ENCODE peak calls at places on chromosome 12, in four cellular contexts. One of them, this sample, is unnamed.

GRCh38 chr12:124422570-124423523 is 128.0 kb downstream of the RFLNA start:
- DNase-seq in left lung: peak; percentile 91
- DNase-seq in PC-9: peak; percentile 96
- DNase-seq in left ventricle myocardium inferior: peak; percentile 95
- DNase-seq in this sample: peak; percentile 95

GRCh38 chr12:86228656-86229055 is 27.5 kb downstream of the MGAT4C start:
- DNase-seq in left lung: no peak
- DNase-seq in PC-9: no peak
- DNase-seq in left ventricle myocardium inferior: no peak
- DNase-seq in this sample: no peak

GRCh38 chr12:108772247-108772646 is 40.9 kb upstream of the CORO1C start:
- DNase-seq in left lung: peak; percentile 22
- DNase-seq in PC-9: peak; percentile 24
- DNase-seq in left ventricle myocardium inferior: peak; percentile 44
- DNase-seq in this sample: no peak

GRCh38 chr12:104734541-104735075 is 223.5 kb downstream of the SLC41A2 start:
- DNase-seq in left lung: no peak
- DNase-seq in PC-9: no peak
- DNase-seq in left ventricle myocardium inferior: no peak
- DNase-seq in this sample: no peak

GRCh38 chr12:96514328-96514727 is 25.0 kb downstream of the CFAP54 start:
- DNase-seq in left lung: no peak
- DNase-seq in PC-9: no peak
- DNase-seq in left ventricle myocardium inferior: no peak
- DNase-seq in this sample: peak; percentile 39

GRCh38 chr12:64691227-64691792 is 67.9 kb downstream of the GNS start:
- DNase-seq in left lung: no peak
- DNase-seq in PC-9: no peak
- DNase-seq in left ventricle myocardium inferior: no peak
- DNase-seq in this sample: no peak

GRCh38 chr12:10940389-10940788 is 1.3 kb upstream of the TAS2R14 start:
- DNase-seq in left lung: no peak
- DNase-seq in PC-9: peak; percentile 4
- DNase-seq in left ventricle myocardium inferior: no peak
- DNase-seq in this sample: peak; percentile 84

GRCh38 chr12:82326905-82327503 is 31.2 kb downstream of the CCDC59 start:
- DNase-seq in left lung: no peak
- DNase-seq in PC-9: no peak
- DNase-seq in left ventricle myocardium inferior: no peak
- DNase-seq in this sample: peak; percentile 35

GRCh38 chr12:66279127-66279712 is 23.1 kb upstream of the HELB start:
- DNase-seq in left lung: no peak
- DNase-seq in PC-9: no peak
- DNase-seq in left ventricle myocardium inferior: no peak
- DNase-seq in this sample: no peak

GRCh38 chr12:42707312-42707711 is 117.8 kb upstream of the PRICKLE1 start:
- DNase-seq in left lung: no peak
- DNase-seq in PC-9: no peak
- DNase-seq in left ventricle myocardium inferior: no peak
- DNase-seq in this sample: no peak

GRCh38 chr12:59861635-59862034 is 265.8 kb downstream of the SLC16A7 start:
- DNase-seq in left lung: no peak
- DNase-seq in PC-9: no peak
- DNase-seq in left ventricle myocardium inferior: no peak
- DNase-seq in this sample: peak; percentile 10

GRCh38 chr12:76551482-76551888 is 8.1 kb downstream of the OSBPL8 start:
- DNase-seq in left lung: no peak
- DNase-seq in PC-9: no peak
- DNase-seq in left ventricle myocardium inferior: no peak
- DNase-seq in this sample: no peak

GRCh38 chr12:55737581-55738112 is 5.3 kb upstream of the GDF11 start:
- DNase-seq in left lung: no peak
- DNase-seq in PC-9: no peak
- DNase-seq in left ventricle myocardium inferior: no peak
- DNase-seq in this sample: no peak

GRCh38 chr12:51528852-51529545 is 62.0 kb upstream of the SCN8A start:
- DNase-seq in left lung: no peak
- DNase-seq in PC-9: no peak
- DNase-seq in left ventricle myocardium inferior: no peak
- DNase-seq in this sample: peak; percentile 42

DNA sequence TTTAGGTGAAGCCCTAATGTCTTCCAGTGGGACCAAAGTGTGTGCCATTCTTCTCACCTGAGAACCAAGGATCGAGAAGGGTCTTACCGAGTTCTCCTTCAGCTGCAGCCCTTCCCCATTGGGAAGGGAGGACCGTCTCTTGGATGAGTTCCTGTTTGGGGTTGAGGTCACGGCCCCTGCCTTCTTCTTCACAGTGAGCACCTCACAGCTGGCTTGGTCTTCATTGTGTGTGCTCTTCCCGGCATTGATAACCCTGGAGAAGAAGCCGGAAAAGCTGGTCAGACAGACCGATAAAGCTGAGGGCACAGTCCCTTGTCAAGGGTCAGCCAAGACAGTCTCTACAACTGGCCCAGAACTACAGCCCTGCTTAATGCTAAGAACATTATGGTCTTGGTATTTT is 102.9 kb downstream of the PPM1H start:
- DNase-seq in left lung: no peak
- DNase-seq in PC-9: no peak
- DNase-seq in left ventricle myocardium inferior: no peak
- DNase-seq in this sample: no peak
- TF ChIP-seq CTCF in left lung: no peak
- TF ChIP-seq CTCF in PC-9: no peak
- TF ChIP-seq CTCF in left ventricle myocardium inferior: no peak
- TF ChIP-seq CTCF in this sample: no peak

DNA sequence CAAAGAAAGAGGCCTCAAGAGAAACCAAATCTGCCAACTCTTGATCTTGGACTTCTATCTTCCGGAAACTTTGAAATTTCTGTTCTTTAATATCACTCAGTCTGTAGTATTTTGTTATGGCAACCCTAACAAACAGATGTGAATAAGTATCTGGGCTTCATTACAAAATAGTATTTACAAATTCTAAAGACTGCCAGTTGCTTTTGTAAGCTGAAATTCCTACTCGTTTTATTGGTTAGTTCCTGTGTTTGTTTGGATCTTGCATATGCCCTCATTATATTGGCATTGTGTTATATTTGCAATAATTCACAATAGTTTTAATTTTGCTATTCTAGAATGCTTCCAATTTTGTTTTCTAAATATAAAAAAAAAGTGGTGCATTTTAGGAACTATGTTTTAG is 143.2 kb upstream of the USP15 start:
- DNase-seq in left lung: no peak
- DNase-seq in PC-9: no peak
- DNase-seq in left ventricle myocardium inferior: no peak
- DNase-seq in this sample: no peak
- H3K4me3 ChIP-seq in left lung: no peak overlapping the region
- H3K4me3 ChIP-seq in PC-9: no peak overlapping the region
- H3K4me3 ChIP-seq in left ventricle myocardium inferior: no peak overlapping the region
- H3K4me3 ChIP-seq in this sample: no peak overlapping the region

GRCh38 chr12:6186114-6186827 is 13.9 kb upstream of the CD9 start:
- DNase-seq in left lung: no peak
- DNase-seq in PC-9: no peak
- DNase-seq in left ventricle myocardium inferior: no peak
- DNase-seq in this sample: no peak
- TF ChIP-seq CTCF in left lung: no peak
- TF ChIP-seq CTCF in PC-9: no peak
- TF ChIP-seq CTCF in left ventricle myocardium inferior: no peak
- TF ChIP-seq CTCF in this sample: no peak

GRCh38 chr12:132506328-132506727 is 16.4 kb downstream of the FBRSL1 start:
- DNase-seq in left lung: no peak
- DNase-seq in PC-9: no peak
- DNase-seq in left ventricle myocardium inferior: no peak
- DNase-seq in this sample: no peak
- H3K4me3 ChIP-seq in left lung: no peak overlapping the region
- H3K4me3 ChIP-seq in PC-9: no peak overlapping the region
- H3K4me3 ChIP-seq in left ventricle myocardium inferior: peak overlapping the region; percentile 55
- H3K4me3 ChIP-seq in this sample: no peak overlapping the region

GRCh38 chr12:57085999-57086950 is 2.6 kb upstream of the NAB2 start:
- DNase-seq in left lung: peak; percentile 85
- DNase-seq in PC-9: peak; percentile 46
- DNase-seq in left ventricle myocardium inferior: peak; percentile 74
- DNase-seq in this sample: peak; percentile 67
- TF ChIP-seq CTCF in left lung: no peak
- TF ChIP-seq CTCF in PC-9: no peak
- TF ChIP-seq CTCF in left ventricle myocardium inferior: peak; percentile 45
- TF ChIP-seq CTCF in this sample: peak; percentile 43

GRCh38 chr12:53966070-53966384 is 6.9 kb upstream of the HOXC11 start:
- DNase-seq in left lung: no peak
- DNase-seq in PC-9: no peak
- DNase-seq in left ventricle myocardium inferior: no peak
- DNase-seq in this sample: no peak

GRCh38 chr12:53964315-53964713 is 8.6 kb upstream of the HOXC11 start:
- DNase-seq in left lung: no peak
- DNase-seq in PC-9: no peak
- DNase-seq in left ventricle myocardium inferior: no peak
- DNase-seq in this sample: no peak

GRCh38 chr12:53965251-53966069 is 7.5 kb upstream of the HOXC11 start:
- DNase-seq in left lung: no peak
- DNase-seq in PC-9: no peak
- DNase-seq in left ventricle myocardium inferior: no peak
- DNase-seq in this sample: no peak

GRCh38 chr12:53963005-53963404 is 8.3 kb downstream of the HOXC12 start:
- DNase-seq in left lung: no peak
- DNase-seq in PC-9: no peak
- DNase-seq in left ventricle myocardium inferior: no peak
- DNase-seq in this sample: no peak

GRCh38 chr12:53963434-53964314 is 9.0 kb downstream of the HOXC12 start:
- DNase-seq in left lung: peak; percentile 65
- DNase-seq in PC-9: no peak
- DNase-seq in left ventricle myocardium inferior: no peak
- DNase-seq in this sample: no peak
- H3K4me3 ChIP-seq in left lung: no peak overlapping the region
- H3K4me3 ChIP-seq in PC-9: no peak overlapping the region
- H3K4me3 ChIP-seq in left ventricle myocardium inferior: no peak overlapping the region
- H3K4me3 ChIP-seq in this sample: no peak overlapping the region

GRCh38 chr12:94198872-94199271 is 50.5 kb downstream of the PLXNC1 start:
- DNase-seq in left lung: no peak
- DNase-seq in PC-9: no peak
- DNase-seq in left ventricle myocardium inferior: no peak
- DNase-seq in this sample: no peak
- TF ChIP-seq CTCF in left lung: no peak
- TF ChIP-seq CTCF in PC-9: no peak
- TF ChIP-seq CTCF in left ventricle myocardium inferior: no peak
- TF ChIP-seq CTCF in this sample: no peak

GRCh38 chr12:45337835-45338234 is 121.9 kb downstream of the ANO6 start:
- DNase-seq in left lung: no peak
- DNase-seq in PC-9: no peak
- DNase-seq in left ventricle myocardium inferior: no peak
- DNase-seq in this sample: no peak

GRCh38 chr12:45336331-45336730 is 120.4 kb downstream of the ANO6 start:
- DNase-seq in left lung: no peak
- DNase-seq in PC-9: no peak
- DNase-seq in left ventricle myocardium inferior: no peak
- DNase-seq in this sample: peak; percentile 91

GRCh38 chr12:45336762-45337596 is 121.1 kb downstream of the ANO6 start:
- DNase-seq in left lung: no peak
- DNase-seq in PC-9: no peak
- DNase-seq in left ventricle myocardium inferior: no peak
- DNase-seq in this sample: peak; percentile 80

GRCh38 chr12:45339035-45339434 is 123.1 kb downstream of the ANO6 start:
- DNase-seq in left lung: no peak
- DNase-seq in PC-9: no peak
- DNase-seq in left ventricle myocardium inferior: no peak
- DNase-seq in this sample: no peak

DNA sequence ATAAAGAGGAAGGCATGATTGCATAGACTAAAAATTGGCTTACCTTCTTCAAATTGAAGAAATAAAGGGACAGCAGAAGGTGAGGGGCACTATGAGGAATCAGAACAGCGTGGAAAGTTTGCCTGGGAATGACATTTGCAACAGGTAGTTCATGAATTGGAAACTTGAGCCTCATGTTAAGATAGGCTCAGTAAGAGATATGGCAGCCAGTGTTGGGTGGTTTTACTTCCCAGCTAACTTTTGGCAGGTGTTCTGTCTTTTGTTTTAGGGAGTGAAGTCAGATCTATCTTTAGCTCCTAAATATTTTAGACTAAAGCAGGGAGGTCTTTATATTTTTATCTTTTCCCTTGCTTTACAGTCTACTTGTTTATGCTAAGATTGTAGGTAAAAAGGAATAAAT is 122.4 kb downstream of the ANO6 start:
- DNase-seq in left lung: no peak
- DNase-seq in PC-9: no peak
- DNase-seq in left ventricle myocardium inferior: no peak
- DNase-seq in this sample: no peak
- H3K4me3 ChIP-seq in left lung: no peak overlapping the region
- H3K4me3 ChIP-seq in PC-9: no peak overlapping the region
- H3K4me3 ChIP-seq in left ventricle myocardium inferior: no peak overlapping the region
- H3K4me3 ChIP-seq in this sample: no peak overlapping the region

GRCh38 chr12:111368684-111369495 is at the start of gene PHETA1:
- DNase-seq in left lung: peak; percentile 96
- DNase-seq in PC-9: peak; percentile 91
- DNase-seq in left ventricle myocardium inferior: peak; percentile 97
- DNase-seq in this sample: peak; percentile 86
- TF ChIP-seq CTCF in left lung: no peak
- TF ChIP-seq CTCF in PC-9: no peak
- TF ChIP-seq CTCF in left ventricle myocardium inferior: no peak
- TF ChIP-seq CTCF in this sample: no peak

GRCh38 chr12:39145175-39145999 is 240.0 kb upstream of the CPNE8 start:
- DNase-seq in left lung: peak; percentile 78
- DNase-seq in PC-9: peak; percentile 76
- DNase-seq in left ventricle myocardium inferior: peak; percentile 37
- DNase-seq in this sample: peak; percentile 1
- H3K4me3 ChIP-seq in left lung: no peak overlapping the region
- H3K4me3 ChIP-seq in PC-9: peak overlapping the region; percentile 70
- H3K4me3 ChIP-seq in left ventricle myocardium inferior: peak overlapping the region; percentile 71
- H3K4me3 ChIP-seq in this sample: peak overlapping the region; percentile 33